ENCODE peak calls at places on chromosomes 4 and X, in eight cellular contexts. J is fibroblast of lung, F is H9, L is PC-9, A is lung, U is right lobe of liver, C is hepatocyte, R is stomach. B is an unnamed sample. For H3K9me3, the result is how much of the 10 kb centered on the place peaks cover.

GRCh38 chr4:85964298-85964697 is 395.6 kb downstream of the MAPK10 start:
- DNase-seq in U (no peak), R (no peak), L (no peak), C (no peak), J (peak), F (no peak), A (no peak), B (no peak)

GRCh38 chr4:165803005-165803404 is 70.0 kb upstream of the TLL1 start:
- DNase-seq in L (no peak), F (no peak), R (no peak), C (no peak), A (no peak), U (no peak), J (no peak), B (no peak)

GRCh38 chrX:32530802-32531403 is 680.4 kb downstream of the DMD start:
- DNase-seq in A (no peak), F (no peak), U (no peak), C (peak), L (peak), J (peak), R (no peak), B (no peak)

GRCh38 chr4:153529646-153530045 is 63.5 kb downstream of the TMEM131L start:
- DNase-seq in L (no peak), R (no peak), C (no peak), F (no peak), U (no peak), J (no peak), A (no peak), B (no peak)

GRCh38 chrX:140274761-140275525 is 229.9 kb downstream of the SOX3 start:
- DNase-seq in F (peak), L (no peak), R (no peak), U (no peak), A (no peak), J (peak), C (no peak), B (no peak)

GRCh38 chr4:102832105-102832504 is 4.8 kb upstream of the UBE2D3 start:
- DNase-seq in C (no peak), R (no peak), F (no peak), J (no peak), A (no peak), L (no peak), U (no peak), B (no peak)

GRCh38 chr4:167171928-167172327 is 62.4 kb downstream of the SPOCK3 start:
- DNase-seq in A (no peak), F (no peak), R (no peak), C (no peak), U (no peak), J (no peak), L (no peak), B (no peak)

GRCh38 chrX:37746268-37746931 is 33.5 kb upstream of the CYBB start:
- DNase-seq in A (no peak), J (peak), C (peak), F (no peak), R (no peak), L (peak), U (no peak), B (no peak)

GRCh38 chrX:109624641-109625311 is at the start of gene KCNE5:
- DNase-seq in J (peak), R (no peak), U (peak), F (peak), A (no peak), C (peak), L (no peak), B (no peak)

GRCh38 chrX:78822157-78822683 is 74.7 kb downstream of the LPAR4 start:
- DNase-seq in U (no peak), C (no peak), L (no peak), J (no peak), F (no peak), A (no peak), R (no peak), B (no peak)
- TF ChIP-seq CTCF in U (no peak), C (no peak), L (no peak), J (no peak), F (no peak), A (no peak), R (no peak), B (no peak)

GRCh38 chr4:38735870-38736269 is 46.9 kb downstream of the TLR10 start:
- DNase-seq in J (no peak), L (no peak), C (no peak), U (no peak), F (no peak), R (no peak), A (no peak), B (no peak)

GRCh38 chr4:38734886-38735285 is 47.9 kb downstream of the TLR10 start:
- DNase-seq in U (no peak), L (no peak), J (no peak), C (no peak), A (no peak), F (no peak), R (no peak), B (no peak)

GRCh38 chr4:38730830-38731646 is 51.8 kb downstream of the TLR10 start:
- DNase-seq in F (peak), U (peak), L (peak), R (peak), J (peak), C (peak), A (peak), B (peak)

GRCh38 chr4:38730493-38730829 is 52.3 kb downstream of the TLR10 start:
- DNase-seq in R (no peak), F (no peak), L (no peak), A (no peak), U (no peak), C (no peak), J (no peak), B (no peak)

DNA sequence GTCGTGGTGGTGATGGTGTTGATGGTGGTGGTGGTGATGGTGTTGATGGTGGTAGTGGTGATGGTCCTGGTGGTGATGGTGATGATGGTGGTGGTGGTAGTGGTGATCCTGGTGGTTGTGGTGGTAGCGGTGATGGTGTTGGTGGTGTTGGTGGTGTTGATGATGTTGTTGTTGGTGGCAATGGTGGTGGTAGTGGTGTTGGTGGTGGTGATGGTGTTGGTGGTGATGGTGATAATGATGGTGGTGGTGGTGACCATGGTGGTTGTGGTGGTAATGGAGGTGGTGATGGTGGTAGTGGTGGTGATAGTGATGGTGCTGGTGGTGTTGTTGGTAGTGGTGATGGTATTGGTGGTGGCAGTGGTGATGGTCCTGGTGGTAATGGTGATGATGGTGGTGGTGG is 49.1 kb downstream of the TLR10 start:
- DNase-seq in R (no peak), U (no peak), A (no peak), J (no peak), L (no peak), F (no peak), C (no peak), B (no peak)
- H3K9me3 ChIP-seq in R (under half), U (under half), A (under half), J (under half), L (under half), F (under half), C (under half), B (under half)

GRCh38 chr4:24244663-24245519 is 339.5 kb downstream of the DHX15 start:
- DNase-seq in R (no peak), A (no peak), U (no peak), L (no peak), C (no peak), F (no peak), J (peak), B (no peak)
- TF ChIP-seq CTCF in R (no peak), A (no peak), U (no peak), L (no peak), C (no peak), F (no peak), J (no peak), B (no peak)

GRCh38 chr4:33722254-33722653 is 2522.1 kb downstream of the ARAP2 start:
- DNase-seq in R (no peak), F (no peak), A (no peak), J (peak), C (no peak), L (no peak), U (no peak), B (no peak)

GRCh38 chr4:33725861-33726260 is 2518.5 kb downstream of the ARAP2 start:
- DNase-seq in A (no peak), C (no peak), L (no peak), U (no peak), R (no peak), J (no peak), F (no peak), B (no peak)

GRCh38 chr4:33724685-33725084 is 2519.6 kb downstream of the ARAP2 start:
- DNase-seq in A (no peak), J (peak), F (no peak), L (no peak), U (no peak), C (no peak), R (no peak), B (no peak)

GRCh38 chr4:33722800-33723511 is 2521.4 kb downstream of the ARAP2 start:
- DNase-seq in F (no peak), J (peak), A (no peak), U (no peak), C (no peak), L (no peak), R (no peak), B (no peak)
- H3K9me3 ChIP-seq in F (under half), J (under half), A (under half), U (under half), C (under half), L (under half), R (under half), B (under half)

GRCh38 chr4:65880594-65880993 is 210.3 kb upstream of the EPHA5 start:
- DNase-seq in J (peak), C (no peak), U (no peak), A (no peak), R (no peak), L (no peak), F (no peak), B (no peak)
- TF ChIP-seq CTCF in J (no peak), C (no peak), U (no peak), A (no peak), R (no peak), L (no peak), F (no peak), B (no peak)

DNA sequence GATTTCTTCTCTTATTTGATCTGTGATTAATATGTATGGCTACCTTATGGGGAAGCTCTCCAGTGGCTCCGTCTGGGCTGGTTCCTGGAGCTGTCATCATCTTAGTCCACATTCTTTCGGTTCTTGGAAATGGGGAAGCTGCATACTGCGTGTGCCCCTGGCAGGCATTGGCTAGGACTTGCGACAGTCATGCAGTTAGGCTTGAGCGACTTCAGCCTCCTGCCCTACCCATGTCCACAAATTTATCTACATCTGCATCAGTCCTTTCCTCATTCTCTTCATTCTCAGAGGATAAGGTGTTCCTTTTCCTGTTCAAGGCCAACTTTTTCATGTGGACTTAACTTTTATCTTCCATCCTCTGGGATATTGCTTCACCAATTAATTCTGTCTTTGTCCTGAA is 214.2 kb downstream of the RELL1 start:
- DNase-seq in L (peak), U (peak), J (no peak), R (peak), A (no peak), C (peak), F (no peak), B (no peak)
- H3K9me3 ChIP-seq in L (under half), U (under half), J (under half), R (under half), A (under half), C (under half), F (under half), B (under half)

DNA sequence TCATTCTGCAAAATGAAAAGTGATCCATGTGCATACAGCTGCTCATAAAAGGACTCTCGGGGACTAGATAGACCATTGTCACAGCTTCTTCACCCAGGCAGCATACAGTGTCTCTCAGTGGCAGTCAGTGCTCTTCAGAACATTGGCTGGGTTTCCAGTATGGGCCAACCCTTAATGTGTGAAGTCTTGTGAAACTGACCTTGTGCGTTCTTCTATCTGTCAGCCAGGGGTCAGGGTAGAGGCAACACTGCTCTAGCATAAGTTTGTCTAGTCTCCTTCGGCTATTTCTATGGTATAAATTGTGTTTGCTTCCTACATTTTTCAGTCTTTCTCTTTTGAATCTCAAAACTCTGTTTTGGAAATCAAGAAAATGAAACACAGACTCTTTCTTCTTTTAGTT is 37.0 kb upstream of the SMIM31 start:
- DNase-seq in R (no peak), F (peak), C (peak), J (no peak), A (no peak), U (no peak), L (no peak), B (no peak)
- TF ChIP-seq CTCF in R (no peak), F (peak), C (peak), J (no peak), A (no peak), U (peak), L (no peak), B (no peak)